ENCODE peak calls at places on chromosomes 3 and 15, in seven cellular contexts. One of them, this sample, is unnamed.

GRCh38 chr15:79978694-79979519 is 7.9 kb upstream of the BCL2A1 start:
- DNase-seq in activated CD4-positive, alpha-beta T cell treated with anti-CD3 and anti-CD28 coated beads, Interleukin-2, amount 50 U/mL, for 24 hours: no peak
- DNase-seq in central memory CD4-positive, alpha-beta T cell: no peak
- DNase-seq in Right ventricle myocardium superior: no peak
- DNase-seq in CD14-positive monocyte: peak
- DNase-seq in LoVo: no peak
- DNase-seq in activated B cell treated with CpG ODN at 0.5 μM for 24 hours: peak
- DNase-seq in this sample: no peak

GRCh38 chr3:171829841-171830559 is 13.1 kb upstream of the TMEM212 start:
- DNase-seq in activated CD4-positive, alpha-beta T cell treated with anti-CD3 and anti-CD28 coated beads, Interleukin-2, amount 50 U/mL, for 24 hours: no peak
- DNase-seq in central memory CD4-positive, alpha-beta T cell: no peak
- DNase-seq in Right ventricle myocardium superior: peak
- DNase-seq in CD14-positive monocyte: peak
- DNase-seq in LoVo: peak
- DNase-seq in activated B cell treated with CpG ODN at 0.5 μM for 24 hours: no peak
- DNase-seq in this sample: peak

GRCh38 chr15:31079519-31079918 is 22.0 kb downstream of the TRPM1 start:
- DNase-seq in activated CD4-positive, alpha-beta T cell treated with anti-CD3 and anti-CD28 coated beads, Interleukin-2, amount 50 U/mL, for 24 hours: no peak
- DNase-seq in central memory CD4-positive, alpha-beta T cell: no peak
- DNase-seq in Right ventricle myocardium superior: no peak
- DNase-seq in CD14-positive monocyte: no peak
- DNase-seq in LoVo: no peak
- DNase-seq in activated B cell treated with CpG ODN at 0.5 μM for 24 hours: no peak
- DNase-seq in this sample: no peak

GRCh38 chr3:152997526-152997925 is 162.6 kb downstream of the P2RY1 start:
- DNase-seq in activated CD4-positive, alpha-beta T cell treated with anti-CD3 and anti-CD28 coated beads, Interleukin-2, amount 50 U/mL, for 24 hours: no peak
- DNase-seq in central memory CD4-positive, alpha-beta T cell: no peak
- DNase-seq in Right ventricle myocardium superior: no peak
- DNase-seq in CD14-positive monocyte: no peak
- DNase-seq in LoVo: no peak
- DNase-seq in activated B cell treated with CpG ODN at 0.5 μM for 24 hours: no peak
- DNase-seq in this sample: no peak

GRCh38 chr3:9169951-9170850 is 79.2 kb downstream of the SRGAP3 start:
- DNase-seq in activated CD4-positive, alpha-beta T cell treated with anti-CD3 and anti-CD28 coated beads, Interleukin-2, amount 50 U/mL, for 24 hours: no peak
- DNase-seq in central memory CD4-positive, alpha-beta T cell: no peak
- DNase-seq in Right ventricle myocardium superior: no peak
- DNase-seq in CD14-positive monocyte: no peak
- DNase-seq in LoVo: no peak
- DNase-seq in activated B cell treated with CpG ODN at 0.5 μM for 24 hours: no peak
- DNase-seq in this sample: no peak

GRCh38 chr15:99117111-99117510 is 12.2 kb downstream of the SYNM start:
- DNase-seq in activated CD4-positive, alpha-beta T cell treated with anti-CD3 and anti-CD28 coated beads, Interleukin-2, amount 50 U/mL, for 24 hours: no peak
- DNase-seq in central memory CD4-positive, alpha-beta T cell: no peak
- DNase-seq in Right ventricle myocardium superior: no peak
- DNase-seq in CD14-positive monocyte: no peak
- DNase-seq in LoVo: no peak
- DNase-seq in activated B cell treated with CpG ODN at 0.5 μM for 24 hours: no peak
- DNase-seq in this sample: no peak

GRCh38 chr3:101646726-101647125 is 30.2 kb downstream of the ZBTB11 start:
- DNase-seq in activated CD4-positive, alpha-beta T cell treated with anti-CD3 and anti-CD28 coated beads, Interleukin-2, amount 50 U/mL, for 24 hours: no peak
- DNase-seq in central memory CD4-positive, alpha-beta T cell: no peak
- DNase-seq in Right ventricle myocardium superior: no peak
- DNase-seq in CD14-positive monocyte: no peak
- DNase-seq in LoVo: peak
- DNase-seq in activated B cell treated with CpG ODN at 0.5 μM for 24 hours: no peak
- DNase-seq in this sample: no peak

GRCh38 chr15:41043276-41043675 is 72.8 kb downstream of the INO80 start:
- DNase-seq in activated CD4-positive, alpha-beta T cell treated with anti-CD3 and anti-CD28 coated beads, Interleukin-2, amount 50 U/mL, for 24 hours: no peak
- DNase-seq in central memory CD4-positive, alpha-beta T cell: no peak
- DNase-seq in Right ventricle myocardium superior: no peak
- DNase-seq in CD14-positive monocyte: no peak
- DNase-seq in LoVo: no peak
- DNase-seq in activated B cell treated with CpG ODN at 0.5 μM for 24 hours: no peak
- DNase-seq in this sample: no peak

GRCh38 chr3:46422617-46423016 is 15.6 kb downstream of the CCRL2 start:
- DNase-seq in activated CD4-positive, alpha-beta T cell treated with anti-CD3 and anti-CD28 coated beads, Interleukin-2, amount 50 U/mL, for 24 hours: no peak
- DNase-seq in central memory CD4-positive, alpha-beta T cell: no peak
- DNase-seq in Right ventricle myocardium superior: no peak
- DNase-seq in CD14-positive monocyte: no peak
- DNase-seq in LoVo: peak
- DNase-seq in activated B cell treated with CpG ODN at 0.5 μM for 24 hours: no peak
- DNase-seq in this sample: peak

GRCh38 chr3:33437556-33438283 is 2.5 kb downstream of the UBP1 start:
- DNase-seq in activated CD4-positive, alpha-beta T cell treated with anti-CD3 and anti-CD28 coated beads, Interleukin-2, amount 50 U/mL, for 24 hours: no peak
- DNase-seq in central memory CD4-positive, alpha-beta T cell: no peak
- DNase-seq in Right ventricle myocardium superior: peak
- DNase-seq in CD14-positive monocyte: no peak
- DNase-seq in LoVo: no peak
- DNase-seq in activated B cell treated with CpG ODN at 0.5 μM for 24 hours: no peak
- DNase-seq in this sample: no peak

GRCh38 chr15:29299784-29300183 is 30.2 kb upstream of the NSMCE3 start:
- DNase-seq in activated CD4-positive, alpha-beta T cell treated with anti-CD3 and anti-CD28 coated beads, Interleukin-2, amount 50 U/mL, for 24 hours: no peak
- DNase-seq in central memory CD4-positive, alpha-beta T cell: no peak
- DNase-seq in Right ventricle myocardium superior: no peak
- DNase-seq in CD14-positive monocyte: no peak
- DNase-seq in LoVo: no peak
- DNase-seq in activated B cell treated with CpG ODN at 0.5 μM for 24 hours: no peak
- DNase-seq in this sample: no peak

GRCh38 chr15:70171224-70171886 is 73.6 kb upstream of the TLE3 start:
- DNase-seq in activated CD4-positive, alpha-beta T cell treated with anti-CD3 and anti-CD28 coated beads, Interleukin-2, amount 50 U/mL, for 24 hours: no peak
- DNase-seq in central memory CD4-positive, alpha-beta T cell: no peak
- DNase-seq in Right ventricle myocardium superior: peak
- DNase-seq in CD14-positive monocyte: no peak
- DNase-seq in LoVo: no peak
- DNase-seq in activated B cell treated with CpG ODN at 0.5 μM for 24 hours: no peak
- DNase-seq in this sample: no peak

GRCh38 chr3:138774529-138775253 is 60.0 kb downstream of the PIK3CB start:
- DNase-seq in activated CD4-positive, alpha-beta T cell treated with anti-CD3 and anti-CD28 coated beads, Interleukin-2, amount 50 U/mL, for 24 hours: no peak
- DNase-seq in central memory CD4-positive, alpha-beta T cell: no peak
- DNase-seq in Right ventricle myocardium superior: no peak
- DNase-seq in CD14-positive monocyte: peak
- DNase-seq in LoVo: peak
- DNase-seq in activated B cell treated with CpG ODN at 0.5 μM for 24 hours: no peak
- DNase-seq in this sample: peak

GRCh38 chr3:130661116-130661515 is 85.5 kb downstream of the PIK3R4 start:
- DNase-seq in activated CD4-positive, alpha-beta T cell treated with anti-CD3 and anti-CD28 coated beads, Interleukin-2, amount 50 U/mL, for 24 hours: no peak
- DNase-seq in central memory CD4-positive, alpha-beta T cell: no peak
- DNase-seq in Right ventricle myocardium superior: no peak
- DNase-seq in CD14-positive monocyte: no peak
- DNase-seq in LoVo: no peak
- DNase-seq in activated B cell treated with CpG ODN at 0.5 μM for 24 hours: no peak
- DNase-seq in this sample: no peak

GRCh38 chr3:129257609-129258008 is 8.2 kb downstream of the COPG1 start:
- DNase-seq in activated CD4-positive, alpha-beta T cell treated with anti-CD3 and anti-CD28 coated beads, Interleukin-2, amount 50 U/mL, for 24 hours: no peak
- DNase-seq in central memory CD4-positive, alpha-beta T cell: no peak
- DNase-seq in Right ventricle myocardium superior: no peak
- DNase-seq in CD14-positive monocyte: no peak
- DNase-seq in LoVo: no peak
- DNase-seq in activated B cell treated with CpG ODN at 0.5 μM for 24 hours: no peak
- DNase-seq in this sample: no peak

GRCh38 chr3:72453686-72454085 is 394.6 kb downstream of the SHQ1 start:
- DNase-seq in activated CD4-positive, alpha-beta T cell treated with anti-CD3 and anti-CD28 coated beads, Interleukin-2, amount 50 U/mL, for 24 hours: no peak
- DNase-seq in central memory CD4-positive, alpha-beta T cell: no peak
- DNase-seq in Right ventricle myocardium superior: no peak
- DNase-seq in CD14-positive monocyte: no peak
- DNase-seq in LoVo: no peak
- DNase-seq in activated B cell treated with CpG ODN at 0.5 μM for 24 hours: no peak
- DNase-seq in this sample: no peak

GRCh38 chr3:12966847-12967750 is 106.1 kb downstream of the IQSEC1 start:
- DNase-seq in activated CD4-positive, alpha-beta T cell treated with anti-CD3 and anti-CD28 coated beads, Interleukin-2, amount 50 U/mL, for 24 hours: no peak
- DNase-seq in central memory CD4-positive, alpha-beta T cell: no peak
- DNase-seq in Right ventricle myocardium superior: peak
- DNase-seq in CD14-positive monocyte: no peak
- DNase-seq in LoVo: no peak
- DNase-seq in activated B cell treated with CpG ODN at 0.5 μM for 24 hours: no peak
- DNase-seq in this sample: no peak

GRCh38 chr3:161042023-161042501 is 63.1 kb downstream of the B3GALNT1 start:
- DNase-seq in activated CD4-positive, alpha-beta T cell treated with anti-CD3 and anti-CD28 coated beads, Interleukin-2, amount 50 U/mL, for 24 hours: no peak
- DNase-seq in central memory CD4-positive, alpha-beta T cell: no peak
- DNase-seq in Right ventricle myocardium superior: no peak
- DNase-seq in CD14-positive monocyte: no peak
- DNase-seq in LoVo: no peak
- DNase-seq in activated B cell treated with CpG ODN at 0.5 μM for 24 hours: no peak
- DNase-seq in this sample: no peak

GRCh38 chr3:23198801-23199200 is 4.3 kb upstream of the UBE2E2 start:
- DNase-seq in activated CD4-positive, alpha-beta T cell treated with anti-CD3 and anti-CD28 coated beads, Interleukin-2, amount 50 U/mL, for 24 hours: no peak
- DNase-seq in central memory CD4-positive, alpha-beta T cell: no peak
- DNase-seq in Right ventricle myocardium superior: no peak
- DNase-seq in CD14-positive monocyte: no peak
- DNase-seq in LoVo: no peak
- DNase-seq in activated B cell treated with CpG ODN at 0.5 μM for 24 hours: no peak
- DNase-seq in this sample: no peak

GRCh38 chr3:50423543-50423942 is 64.2 kb upstream of the TMEM115 start:
- DNase-seq in activated CD4-positive, alpha-beta T cell treated with anti-CD3 and anti-CD28 coated beads, Interleukin-2, amount 50 U/mL, for 24 hours: no peak
- DNase-seq in central memory CD4-positive, alpha-beta T cell: no peak
- DNase-seq in Right ventricle myocardium superior: no peak
- DNase-seq in CD14-positive monocyte: no peak
- DNase-seq in LoVo: no peak
- DNase-seq in activated B cell treated with CpG ODN at 0.5 μM for 24 hours: no peak
- DNase-seq in this sample: peak

GRCh38 chr3:16548721-16549120 is 35.2 kb upstream of the RFTN1 start:
- DNase-seq in activated CD4-positive, alpha-beta T cell treated with anti-CD3 and anti-CD28 coated beads, Interleukin-2, amount 50 U/mL, for 24 hours: no peak
- DNase-seq in central memory CD4-positive, alpha-beta T cell: no peak
- DNase-seq in Right ventricle myocardium superior: no peak
- DNase-seq in CD14-positive monocyte: no peak
- DNase-seq in LoVo: no peak
- DNase-seq in activated B cell treated with CpG ODN at 0.5 μM for 24 hours: no peak
- DNase-seq in this sample: no peak

GRCh38 chr3:160287666-160288065 is 62.4 kb downstream of the C3orf80 start:
- DNase-seq in activated CD4-positive, alpha-beta T cell treated with anti-CD3 and anti-CD28 coated beads, Interleukin-2, amount 50 U/mL, for 24 hours: no peak
- DNase-seq in central memory CD4-positive, alpha-beta T cell: no peak
- DNase-seq in Right ventricle myocardium superior: no peak
- DNase-seq in CD14-positive monocyte: no peak
- DNase-seq in LoVo: no peak
- DNase-seq in activated B cell treated with CpG ODN at 0.5 μM for 24 hours: no peak
- DNase-seq in this sample: no peak

GRCh38 chr3:193400304-193400703 is 21.8 kb upstream of the ATP13A5 start:
- DNase-seq in activated CD4-positive, alpha-beta T cell treated with anti-CD3 and anti-CD28 coated beads, Interleukin-2, amount 50 U/mL, for 24 hours: no peak
- DNase-seq in central memory CD4-positive, alpha-beta T cell: no peak
- DNase-seq in Right ventricle myocardium superior: no peak
- DNase-seq in CD14-positive monocyte: no peak
- DNase-seq in LoVo: no peak
- DNase-seq in activated B cell treated with CpG ODN at 0.5 μM for 24 hours: no peak
- DNase-seq in this sample: no peak

GRCh38 chr3:181105636-181106035 is 116.1 kb upstream of the DNAJC19 start:
- DNase-seq in activated CD4-positive, alpha-beta T cell treated with anti-CD3 and anti-CD28 coated beads, Interleukin-2, amount 50 U/mL, for 24 hours: no peak
- DNase-seq in central memory CD4-positive, alpha-beta T cell: no peak
- DNase-seq in Right ventricle myocardium superior: no peak
- DNase-seq in CD14-positive monocyte: no peak
- DNase-seq in LoVo: no peak
- DNase-seq in activated B cell treated with CpG ODN at 0.5 μM for 24 hours: no peak
- DNase-seq in this sample: no peak

GRCh38 chr3:15903164-15903563 is 105.4 kb upstream of the ANKRD28 start:
- DNase-seq in activated CD4-positive, alpha-beta T cell treated with anti-CD3 and anti-CD28 coated beads, Interleukin-2, amount 50 U/mL, for 24 hours: no peak
- DNase-seq in central memory CD4-positive, alpha-beta T cell: no peak
- DNase-seq in Right ventricle myocardium superior: peak
- DNase-seq in CD14-positive monocyte: no peak
- DNase-seq in LoVo: no peak
- DNase-seq in activated B cell treated with CpG ODN at 0.5 μM for 24 hours: no peak
- DNase-seq in this sample: no peak

GRCh38 chr3:129695203-129695602 is 88.7 kb upstream of the PLXND1 start:
- DNase-seq in activated CD4-positive, alpha-beta T cell treated with anti-CD3 and anti-CD28 coated beads, Interleukin-2, amount 50 U/mL, for 24 hours: no peak
- DNase-seq in central memory CD4-positive, alpha-beta T cell: no peak
- DNase-seq in Right ventricle myocardium superior: no peak
- DNase-seq in CD14-positive monocyte: peak
- DNase-seq in LoVo: no peak
- DNase-seq in activated B cell treated with CpG ODN at 0.5 μM for 24 hours: no peak
- DNase-seq in this sample: no peak

GRCh38 chr3:109353057-109353456 is 15.7 kb upstream of the DPPA4 start:
- DNase-seq in activated CD4-positive, alpha-beta T cell treated with anti-CD3 and anti-CD28 coated beads, Interleukin-2, amount 50 U/mL, for 24 hours: no peak
- DNase-seq in central memory CD4-positive, alpha-beta T cell: no peak
- DNase-seq in Right ventricle myocardium superior: no peak
- DNase-seq in CD14-positive monocyte: no peak
- DNase-seq in LoVo: no peak
- DNase-seq in activated B cell treated with CpG ODN at 0.5 μM for 24 hours: no peak
- DNase-seq in this sample: no peak

GRCh38 chr15:90002428-90002844 is 1.3 kb downstream of the ZNF710 start:
- DNase-seq in activated CD4-positive, alpha-beta T cell treated with anti-CD3 and anti-CD28 coated beads, Interleukin-2, amount 50 U/mL, for 24 hours: no peak
- DNase-seq in central memory CD4-positive, alpha-beta T cell: peak
- DNase-seq in Right ventricle myocardium superior: peak
- DNase-seq in CD14-positive monocyte: no peak
- DNase-seq in LoVo: peak
- DNase-seq in activated B cell treated with CpG ODN at 0.5 μM for 24 hours: peak
- DNase-seq in this sample: no peak

GRCh38 chr15:101398247-101398646 is 91.3 kb downstream of the PCSK6 start:
- DNase-seq in activated CD4-positive, alpha-beta T cell treated with anti-CD3 and anti-CD28 coated beads, Interleukin-2, amount 50 U/mL, for 24 hours: no peak
- DNase-seq in central memory CD4-positive, alpha-beta T cell: no peak
- DNase-seq in Right ventricle myocardium superior: no peak
- DNase-seq in CD14-positive monocyte: no peak
- DNase-seq in LoVo: no peak
- DNase-seq in activated B cell treated with CpG ODN at 0.5 μM for 24 hours: no peak
- DNase-seq in this sample: no peak

GRCh38 chr3:194871864-194872668 is 186.4 kb downstream of the FAM43A start:
- DNase-seq in activated CD4-positive, alpha-beta T cell treated with anti-CD3 and anti-CD28 coated beads, Interleukin-2, amount 50 U/mL, for 24 hours: no peak
- DNase-seq in central memory CD4-positive, alpha-beta T cell: no peak
- DNase-seq in Right ventricle myocardium superior: no peak
- DNase-seq in CD14-positive monocyte: peak
- DNase-seq in LoVo: peak
- DNase-seq in activated B cell treated with CpG ODN at 0.5 μM for 24 hours: no peak
- DNase-seq in this sample: peak

GRCh38 chr3:194688207-194688711 is 2.6 kb downstream of the FAM43A start:
- DNase-seq in activated CD4-positive, alpha-beta T cell treated with anti-CD3 and anti-CD28 coated beads, Interleukin-2, amount 50 U/mL, for 24 hours: no peak
- DNase-seq in central memory CD4-positive, alpha-beta T cell: peak
- DNase-seq in Right ventricle myocardium superior: peak
- DNase-seq in CD14-positive monocyte: peak
- DNase-seq in LoVo: no peak
- DNase-seq in activated B cell treated with CpG ODN at 0.5 μM for 24 hours: no peak
- DNase-seq in this sample: peak

GRCh38 chr3:184145120-184145524 is 10.0 kb downstream of the EIF2B5 start:
- DNase-seq in activated CD4-positive, alpha-beta T cell treated with anti-CD3 and anti-CD28 coated beads, Interleukin-2, amount 50 U/mL, for 24 hours: no peak
- DNase-seq in central memory CD4-positive, alpha-beta T cell: peak
- DNase-seq in Right ventricle myocardium superior: peak
- DNase-seq in CD14-positive monocyte: no peak
- DNase-seq in LoVo: peak
- DNase-seq in activated B cell treated with CpG ODN at 0.5 μM for 24 hours: no peak
- DNase-seq in this sample: peak

GRCh38 chr3:10563396-10563795 is 58.0 kb upstream of the ATP2B2 start:
- DNase-seq in activated CD4-positive, alpha-beta T cell treated with anti-CD3 and anti-CD28 coated beads, Interleukin-2, amount 50 U/mL, for 24 hours: no peak
- DNase-seq in central memory CD4-positive, alpha-beta T cell: no peak
- DNase-seq in Right ventricle myocardium superior: no peak
- DNase-seq in CD14-positive monocyte: no peak
- DNase-seq in LoVo: no peak
- DNase-seq in activated B cell treated with CpG ODN at 0.5 μM for 24 hours: no peak
- DNase-seq in this sample: no peak

GRCh38 chr15:95247068-95247984 is 1016.0 kb downstream of the MCTP2 start:
- DNase-seq in activated CD4-positive, alpha-beta T cell treated with anti-CD3 and anti-CD28 coated beads, Interleukin-2, amount 50 U/mL, for 24 hours: no peak
- DNase-seq in central memory CD4-positive, alpha-beta T cell: no peak
- DNase-seq in Right ventricle myocardium superior: no peak
- DNase-seq in CD14-positive monocyte: no peak
- DNase-seq in LoVo: peak
- DNase-seq in activated B cell treated with CpG ODN at 0.5 μM for 24 hours: no peak
- DNase-seq in this sample: no peak

GRCh38 chr3:25548836-25549235 is 115.9 kb downstream of the TOP2B start:
- DNase-seq in activated CD4-positive, alpha-beta T cell treated with anti-CD3 and anti-CD28 coated beads, Interleukin-2, amount 50 U/mL, for 24 hours: no peak
- DNase-seq in central memory CD4-positive, alpha-beta T cell: no peak
- DNase-seq in Right ventricle myocardium superior: no peak
- DNase-seq in CD14-positive monocyte: no peak
- DNase-seq in LoVo: no peak
- DNase-seq in activated B cell treated with CpG ODN at 0.5 μM for 24 hours: no peak
- DNase-seq in this sample: no peak